ENCODE peak calls at places on chromosomes 4 and X, in seven cellular contexts. One of them, this sample, is unnamed.

GRCh38 chr4:122863626-122864025 is 37.0 kb downstream of the FGF2 start:
- DNase-seq in NCI-H1694 treated with DMSO at 0.1 percent for 48 hours: no peak
- DNase-seq in SK-MEL-5: no peak
- DNase-seq in AG08396: no peak
- DNase-seq in HCEC 1CT: no peak
- DNase-seq in neural progenitor cell: no peak
- DNase-seq in effector memory CD4-positive, alpha-beta T cell: no peak
- DNase-seq in this sample: no peak

GRCh38 chr4:21041708-21042107 is 341.4 kb downstream of the PACRGL start:
- DNase-seq in effector memory CD4-positive, alpha-beta T cell: no peak
- DNase-seq in NCI-H1694 treated with DMSO at 0.1 percent for 48 hours: no peak
- DNase-seq in HCEC 1CT: no peak
- DNase-seq in neural progenitor cell: no peak
- DNase-seq in SK-MEL-5: no peak
- DNase-seq in AG08396: no peak
- DNase-seq in this sample: no peak

GRCh38 chr4:69060651-69061308 is 35.5 kb upstream of the UGT2B7 start:
- DNase-seq in HCEC 1CT: no peak
- DNase-seq in neural progenitor cell: peak
- DNase-seq in SK-MEL-5: peak
- DNase-seq in AG08396: no peak
- DNase-seq in effector memory CD4-positive, alpha-beta T cell: no peak
- DNase-seq in NCI-H1694 treated with DMSO at 0.1 percent for 48 hours: no peak
- DNase-seq in this sample: no peak

GRCh38 chrX:118675966-118676349 is 51.4 kb upstream of the IL13RA1 start:
- DNase-seq in NCI-H1694 treated with DMSO at 0.1 percent for 48 hours: no peak
- DNase-seq in effector memory CD4-positive, alpha-beta T cell: no peak
- DNase-seq in AG08396: no peak
- DNase-seq in SK-MEL-5: no peak
- DNase-seq in HCEC 1CT: no peak
- DNase-seq in neural progenitor cell: no peak
- DNase-seq in this sample: no peak

GRCh38 chrX:87528487-87528886 is 10.9 kb downstream of the KLHL4 start:
- DNase-seq in AG08396: no peak
- DNase-seq in HCEC 1CT: no peak
- DNase-seq in effector memory CD4-positive, alpha-beta T cell: no peak
- DNase-seq in NCI-H1694 treated with DMSO at 0.1 percent for 48 hours: no peak
- DNase-seq in SK-MEL-5: no peak
- DNase-seq in neural progenitor cell: no peak
- DNase-seq in this sample: no peak

GRCh38 chr4:8698341-8699062 is 105.9 kb downstream of the CPZ start:
- DNase-seq in HCEC 1CT: no peak
- DNase-seq in neural progenitor cell: no peak
- DNase-seq in NCI-H1694 treated with DMSO at 0.1 percent for 48 hours: no peak
- DNase-seq in SK-MEL-5: no peak
- DNase-seq in AG08396: no peak
- DNase-seq in effector memory CD4-positive, alpha-beta T cell: no peak
- DNase-seq in this sample: no peak

GRCh38 chr4:152530600-152530999 is 5.3 kb downstream of the FBXW7 start:
- DNase-seq in neural progenitor cell: no peak
- DNase-seq in AG08396: no peak
- DNase-seq in HCEC 1CT: no peak
- DNase-seq in effector memory CD4-positive, alpha-beta T cell: no peak
- DNase-seq in SK-MEL-5: no peak
- DNase-seq in NCI-H1694 treated with DMSO at 0.1 percent for 48 hours: no peak
- DNase-seq in this sample: no peak

GRCh38 chr4:7190668-7191545 is 1.4 kb upstream of the SORCS2 start:
- DNase-seq in AG08396: no peak
- DNase-seq in HCEC 1CT: no peak
- DNase-seq in effector memory CD4-positive, alpha-beta T cell: no peak
- DNase-seq in NCI-H1694 treated with DMSO at 0.1 percent for 48 hours: no peak
- DNase-seq in SK-MEL-5: no peak
- DNase-seq in neural progenitor cell: no peak
- DNase-seq in this sample: no peak

GRCh38 chr4:157727163-157727562 is 445.7 kb downstream of the GASK1B start:
- DNase-seq in neural progenitor cell: no peak
- DNase-seq in SK-MEL-5: no peak
- DNase-seq in AG08396: no peak
- DNase-seq in effector memory CD4-positive, alpha-beta T cell: no peak
- DNase-seq in HCEC 1CT: peak
- DNase-seq in NCI-H1694 treated with DMSO at 0.1 percent for 48 hours: no peak
- DNase-seq in this sample: no peak

GRCh38 chr4:2402053-2402452 is 16.4 kb downstream of the ZFYVE28 start:
- DNase-seq in HCEC 1CT: no peak
- DNase-seq in NCI-H1694 treated with DMSO at 0.1 percent for 48 hours: peak
- DNase-seq in AG08396: peak
- DNase-seq in effector memory CD4-positive, alpha-beta T cell: no peak
- DNase-seq in SK-MEL-5: no peak
- DNase-seq in neural progenitor cell: peak
- DNase-seq in this sample: peak